ENCODE peak calls at places on chromosome X, in seven cellular contexts. P, V, U, E, O, Q and S are unnamed samples.

GRCh38 chrX:67607436-67607835 is 63.6 kb downstream of the AR start:
- DNase-seq in V (no peak), U (peak), E (no peak), P (no peak), O (no peak), Q (no peak), S (no peak)

GRCh38 chrX:97315939-97316338 is 432.2 kb downstream of the RPA4 start:
- DNase-seq in O (no peak), U (no peak), Q (no peak), P (peak), V (no peak), E (no peak), S (no peak)

GRCh38 chrX:64188901-64189300 is 16.6 kb downstream of the AMER1 start:
- DNase-seq in O (no peak), V (no peak), U (no peak), P (no peak), E (no peak), Q (no peak), S (no peak)

GRCh38 chrX:154486052-154486395 is 391 bp downstream of the UBL4A start:
- DNase-seq in P (no peak), O (no peak), E (peak), Q (peak), U (no peak), V (no peak), S (no peak)

GRCh38 chrX:133676344-133677122 is 261.2 kb upstream of the GPC4 start:
- DNase-seq in O (no peak), Q (no peak), U (no peak), P (no peak), V (no peak), E (no peak), S (no peak)

GRCh38 chrX:16725067-16725466 is 5.7 kb downstream of the SYAP1 start:
- DNase-seq in U (no peak), O (no peak), Q (no peak), P (no peak), E (no peak), V (no peak), S (no peak)

GRCh38 chrX:130097507-130098201 is 12.6 kb downstream of the ELF4 start:
- DNase-seq in P (no peak), Q (peak), O (no peak), E (peak), U (no peak), V (no peak), S (no peak)

GRCh38 chrX:19739683-19740082 is 147.7 kb downstream of the SH3KBP1 start:
- DNase-seq in O (no peak), P (peak), E (peak), U (peak), Q (peak), V (peak), S (peak)

GRCh38 chrX:19855700-19856381 is 31.6 kb downstream of the SH3KBP1 start:
- DNase-seq in E (no peak), P (no peak), V (no peak), Q (no peak), U (no peak), O (no peak), S (no peak)

GRCh38 chrX:56729152-56729557 is at the start of gene NBDY:
- DNase-seq in V (peak), P (peak), Q (peak), U (no peak), E (peak), O (peak), S (no peak)

GRCh38 chrX:153628665-153629064 is 18.3 kb upstream of the DUSP9 start:
- DNase-seq in U (no peak), E (no peak), V (no peak), Q (no peak), P (no peak), O (no peak), S (no peak)

GRCh38 chrX:73822775-73823174 is 259.8 kb downstream of the CHIC1 start:
- DNase-seq in O (no peak), Q (no peak), P (no peak), V (no peak), E (no peak), U (no peak), S (no peak)

GRCh38 chrX:42751573-42751972 is 26.4 kb downstream of the PPP1R2C start:
- DNase-seq in V (no peak), E (no peak), O (no peak), Q (no peak), P (no peak), U (no peak), S (no peak)

GRCh38 chrX:48702032-48702431 is 5.5 kb downstream of the SUV39H1 start:
- DNase-seq in U (no peak), P (no peak), Q (no peak), O (no peak), E (no peak), V (no peak), S (no peak)

GRCh38 chrX:128460835-128461234 is 408.6 kb upstream of the ACTRT1 start:
- DNase-seq in E (no peak), O (no peak), P (no peak), V (no peak), U (no peak), Q (no peak), S (no peak)

GRCh38 chrX:28946846-28947245 is 359.6 kb downstream of the IL1RAPL1 start:
- DNase-seq in O (no peak), V (no peak), Q (no peak), P (no peak), U (no peak), E (no peak), S (no peak)

GRCh38 chrX:41445171-41445570 is 2.0 kb upstream of the NYX start:
- DNase-seq in O (no peak), V (peak), P (no peak), U (no peak), Q (no peak), E (no peak), S (no peak)

GRCh38 chrX:48938721-48939416 is 18.5 kb downstream of the OTUD5 start:
- DNase-seq in U (no peak), Q (peak), P (no peak), E (peak), O (no peak), V (peak), S (peak)

GRCh38 chrX:121028419-121028818 is 19.0 kb upstream of the GLUD2 start:
- DNase-seq in V (no peak), P (no peak), U (no peak), O (no peak), Q (no peak), E (no peak), S (no peak)

GRCh38 chrX:11768039-11768438 is 10.0 kb downstream of the MSL3 start:
- DNase-seq in Q (no peak), O (no peak), V (peak), P (no peak), E (no peak), U (no peak), S (no peak)

GRCh38 chrX:110087485-110088356 is 84.8 kb downstream of the TMEM164 start:
- DNase-seq in V (no peak), P (no peak), E (no peak), U (peak), Q (no peak), O (no peak), S (no peak)

GRCh38 chrX:5431823-5432222 is 796.8 kb downstream of the NLGN4X start:
- DNase-seq in V (no peak), E (no peak), O (no peak), Q (no peak), U (no peak), P (no peak), S (no peak)

GRCh38 chrX:19122641-19123009 is 357 bp upstream of the ADGRG2 start:
- DNase-seq in U (no peak), O (no peak), V (no peak), Q (no peak), E (no peak), P (no peak), S (no peak)

GRCh38 chrX:131970347-131970746 is 52.8 kb upstream of the STK26 start:
- DNase-seq in O (no peak), E (no peak), Q (no peak), V (no peak), P (no peak), U (no peak), S (no peak)

GRCh38 chrX:130091976-130092522 is 18.2 kb downstream of the ELF4 start:
- DNase-seq in V (peak), O (no peak), E (peak), U (no peak), Q (peak), P (peak), S (peak)

GRCh38 chrX:30597258-30598012 is 19.9 kb upstream of the TASL start:
- DNase-seq in Q (no peak), O (no peak), V (peak), E (no peak), P (no peak), U (no peak), S (no peak)

GRCh38 chrX:119478504-119478903 is 10.3 kb downstream of the SLC25A5 start:
- DNase-seq in U (no peak), O (no peak), V (no peak), E (no peak), Q (no peak), P (no peak), S (no peak)

GRCh38 chrX:110143454-110144210 is 140.7 kb downstream of the TMEM164 start:
- DNase-seq in V (no peak), Q (no peak), O (no peak), E (no peak), P (no peak), U (no peak), S (no peak)

GRCh38 chrX:1673337-1673736 is 58.5 kb downstream of the ASMT start:
- DNase-seq in V (no peak), E (peak), Q (peak), P (no peak), O (no peak), U (no peak), S (peak)

GRCh38 chrX:145506225-145506624 is 258.9 kb downstream of the SPANXN1 start:
- DNase-seq in E (no peak), U (no peak), V (no peak), O (no peak), P (no peak), Q (no peak), S (no peak)

GRCh38 chrX:123803331-123803983 is 56.4 kb upstream of the XIAP start:
- DNase-seq in U (peak), E (peak), Q (no peak), V (no peak), P (peak), O (no peak), S (no peak)